ENCODE peak calls at places on chromosomes 16 and 17, in eight cellular contexts. J is AG04450; K is stimulated activated CD4-positive, alpha-beta T cell treated with anti-CD3 and anti-CD28 coated beads, Interleukin-1b, Interleukin-23, amount 100 ng/mL, for 24 hours; T is T-helper 1 cell; C is NCI-H524; O is NCI-H2029; S is NCI-H1930; M is stimulated activated CD8-positive, alpha-beta memory T cell treated with anti-CD3 and anti-CD28 coated beads, Interleukin-7, amount 100 ng/mL, for 1 hour. N is an unnamed sample.

GRCh38 chr16:82439678-82440293 is 187.0 kb upstream of the CDH13 start:
- DNase-seq in K (no peak), S (no peak), T (no peak), C (no peak), M (no peak), J (no peak), O (no peak), N (peak; percentile 39)

GRCh38 chr17:34721326-34721725 is 141.9 kb downstream of the TMEM132E start:
- DNase-seq in K (no peak), T (no peak), C (no peak), S (no peak), J (no peak), M (no peak), O (peak; percentile 78), N (no peak)

GRCh38 chr17:32820440-32820839 is 56.5 kb downstream of the MYO1D start:
- DNase-seq in C (no peak), S (no peak), T (no peak), K (no peak), M (no peak), J (no peak), O (no peak), N (no peak)

GRCh38 chr16:12225816-12226480 is 249.4 kb downstream of the SNX29 start:
- DNase-seq in J (no peak), K (no peak), T (no peak), M (no peak), O (no peak), S (no peak), C (no peak), N (no peak)

GRCh38 chr16:87416826-87417471 is 24.8 kb downstream of the MAP1LC3B start:
- DNase-seq in O (no peak), K (no peak), M (peak; percentile 8), C (no peak), S (no peak), T (no peak), J (no peak), N (no peak)

GRCh38 chr17:14434506-14434905 is 133.6 kb downstream of the HS3ST3B1 start:
- DNase-seq in O (no peak), S (no peak), T (no peak), M (no peak), K (no peak), J (no peak), C (no peak), N (no peak)

GRCh38 chr17:48633266-48633816 is 7.2 kb upstream of the HOXB9 start:
- DNase-seq in J (no peak), C (no peak), O (no peak), K (no peak), S (no peak), M (no peak), T (no peak), N (peak; percentile 63)

GRCh38 chr16:30535777-30536190 is 1.1 kb upstream of the ZNF747 start:
- DNase-seq in M (no peak), K (peak; percentile 56), T (peak; percentile 34), S (peak; percentile 62), J (no peak), C (no peak), O (peak; percentile 39), N (peak; percentile 81)

GRCh38 chr16:27434141-27435051 is 32.4 kb downstream of the IL21R start:
- DNase-seq in S (no peak), K (no peak), J (no peak), O (no peak), C (no peak), M (no peak), T (no peak), N (peak; percentile 19)

GRCh38 chr16:69691980-69692911 is 34.1 kb downstream of the NQO1 start:
- DNase-seq in T (no peak), C (no peak), O (no peak), K (no peak), S (no peak), J (no peak), M (no peak), N (no peak)

GRCh38 chr16:46920402-46921068 is 36.4 kb downstream of the GPT2 start:
- DNase-seq in T (no peak), O (no peak), J (no peak), C (no peak), K (no peak), S (no peak), M (no peak), N (no peak)

GRCh38 chr17:10751569-10751968 is 21.7 kb upstream of the TMEM220 start:
- DNase-seq in T (no peak), S (peak; percentile 13), M (no peak), O (no peak), K (no peak), J (no peak), C (no peak), N (no peak)

GRCh38 chr16:6250516-6250915 is 1082.1 kb upstream of the RBFOX1 start:
- DNase-seq in C (no peak), K (no peak), S (no peak), M (no peak), O (no peak), T (no peak), J (no peak), N (no peak)

GRCh38 chr17:72333570-72333969 is 212.8 kb downstream of the SOX9 start:
- DNase-seq in J (no peak), S (no peak), O (no peak), C (no peak), K (no peak), M (no peak), T (no peak), N (no peak)

GRCh38 chr16:75198135-75198600 is 8.8 kb downstream of the CTRB2 start:
- DNase-seq in T (no peak), M (no peak), S (no peak), O (no peak), J (peak; percentile 61), K (no peak), C (peak; percentile 10), N (no peak)

GRCh38 chr16:50263940-50264929 is 2.1 kb upstream of the ADCY7 start:
- DNase-seq in C (no peak), K (no peak), S (no peak), T (no peak), J (peak; percentile 8), M (no peak), O (no peak), N (no peak)

GRCh38 chr17:80749611-80750010 is 205.0 kb downstream of the RPTOR start:
- DNase-seq in C (no peak), K (no peak), S (no peak), T (no peak), M (no peak), O (no peak), J (no peak), N (peak; percentile 22)

GRCh38 chr16:84730406-84731106 is 30.8 kb downstream of the USP10 start:
- DNase-seq in O (peak; percentile 17), T (no peak), S (no peak), M (no peak), K (no peak), C (no peak), J (peak; percentile 83), N (no peak)

GRCh38 chr16:13021996-13022395 is 120.6 kb downstream of the SHISA9 start:
- DNase-seq in C (no peak), K (no peak), T (no peak), O (no peak), J (no peak), M (no peak), S (no peak), N (no peak)

GRCh38 chr17:62666801-62667591 is 39.5 kb downstream of the MRC2 start:
- DNase-seq in T (no peak), K (no peak), S (no peak), O (no peak), C (no peak), J (no peak), M (no peak), N (peak; percentile 29)

GRCh38 chr16:70573451-70574121 is 50.0 kb downstream of the SF3B3 start:
- DNase-seq in O (no peak), K (no peak), J (peak; percentile 94), M (no peak), S (no peak), C (no peak), T (no peak), N (no peak)

GRCh38 chr16:2250652-2251280 is 621 bp downstream of the ECI1 start:
- DNase-seq in C (no peak), T (no peak), K (peak; percentile 32), S (no peak), J (no peak), M (no peak), O (no peak), N (no peak)

GRCh38 chr17:16988749-16989229 is 16.9 kb upstream of the TNFRSF13B start:
- DNase-seq in S (no peak), K (no peak), O (no peak), J (no peak), C (no peak), T (no peak), M (no peak), N (no peak)

GRCh38 chr17:77160032-77160876 is 19.5 kb downstream of the SEC14L1 start:
- DNase-seq in T (no peak), S (peak; percentile 54), C (no peak), O (no peak), J (no peak), K (no peak), M (no peak), N (no peak)

GRCh38 chr17:80265205-80266068 is 4.8 kb downstream of the RNF213 start:
- DNase-seq in C (no peak), S (no peak), K (no peak), T (peak; percentile 42), J (no peak), O (no peak), M (no peak), N (no peak)

GRCh38 chr16:62225675-62226074 is 189.4 kb upstream of the CDH8 start:
- DNase-seq in O (peak; percentile 53), M (no peak), T (no peak), C (no peak), S (no peak), J (no peak), K (no peak), N (peak; percentile 91)